ENCODE peak calls at places on chromosomes 3 and 15, in ten cellular contexts. I is A549; B is cardiac fibroblast; C is astrocyte; M is tibial nerve; P is HCT116; F is CD8-positive, alpha-beta T cell; X is sigmoid colon; T is hepatocyte; H is activated B cell treated with CpG ODN at 0.5 μM for 24 hours. J is an unnamed sample.

GRCh38 chr3:5304188-5304587 is 116.7 kb downstream of the EDEM1 start:
- DNase-seq in B (no peak), P (no peak), C (no peak), I (no peak), H (no peak), M (no peak), T (no peak), X (no peak), F (no peak), J (no peak)

GRCh38 chr3:120481056-120481455 is 30.3 kb upstream of the FSTL1 start:
- DNase-seq in X (no peak), I (no peak), T (no peak), F (no peak), P (no peak), M (no peak), C (no peak), H (no peak), B (no peak), J (no peak)

GRCh38 chr3:187291001-187291511 is 481 bp downstream of the MASP1 start:
- DNase-seq in X (no peak), T (peak; percentile 47), P (no peak), B (peak; percentile 20), F (no peak), M (no peak), H (no peak), C (peak; percentile 40), I (no peak), J (no peak)

GRCh38 chr15:31215490-31216209 is 111.0 kb upstream of the KLF13 start:
- DNase-seq in H (peak; percentile 86), M (peak; percentile 67), T (peak; percentile 86), I (peak; percentile 91), C (peak; percentile 12), B (peak; percentile 58), F (peak; percentile 81), X (peak; percentile 92), P (no peak), J (peak; percentile 93)

GRCh38 chr15:49225572-49226281 is 55.7 kb downstream of the GALK2 start:
- DNase-seq in B (peak; percentile 42), M (no peak), X (no peak), I (no peak), P (peak; percentile 15), T (peak; percentile 45), F (no peak), C (peak; percentile 20), H (no peak), J (no peak)

GRCh38 chr3:11195201-11195600 is 40.9 kb downstream of the HRH1 start:
- DNase-seq in C (no peak), P (no peak), B (no peak), X (no peak), I (no peak), T (peak; percentile 28), F (no peak), M (no peak), H (no peak), J (no peak)

GRCh38 chr15:83250766-83251165 is 33.7 kb downstream of the BNC1 start:
- DNase-seq in F (no peak), X (no peak), C (no peak), P (no peak), B (peak; percentile 52), H (no peak), I (no peak), T (no peak), M (no peak), J (no peak)

GRCh38 chr3:140023616-140024530 is 88.9 kb downstream of the CLSTN2 start:
- DNase-seq in T (no peak), P (no peak), H (no peak), F (no peak), I (no peak), M (no peak), C (no peak), X (peak; percentile 72), B (no peak), J (no peak)

GRCh38 chr15:44468713-44469385 is 41.4 kb downstream of the CTDSPL2 start:
- DNase-seq in H (no peak), X (no peak), F (no peak), P (peak; percentile 24), M (no peak), C (peak; percentile 64), B (peak; percentile 86), I (peak; percentile 15), T (no peak), J (no peak)

GRCh38 chr3:93961489-93961888 is 12.2 kb downstream of the PROS1 start:
- DNase-seq in H (no peak), F (no peak), X (no peak), C (no peak), B (no peak), I (no peak), P (no peak), M (no peak), T (no peak), J (no peak)

GRCh38 chr3:131819656-131820055 is 215.2 kb downstream of the CPNE4 start:
- DNase-seq in H (no peak), I (no peak), P (no peak), T (no peak), M (no peak), B (peak; percentile 2), X (no peak), C (no peak), F (no peak), J (no peak)

GRCh38 chr15:98804057-98804380 is 155.7 kb downstream of the IGF1R start:
- DNase-seq in F (no peak), B (peak; percentile 18), P (no peak), I (no peak), H (no peak), X (no peak), M (no peak), C (no peak), T (no peak), J (no peak)
- TF ChIP-seq CTCF in F (no peak), B (peak; percentile 26), P (no peak), I (no peak), H (no peak), X (no peak), M (no peak), C (no peak), T (peak; percentile 26), J (no peak)

GRCh38 chr3:56415672-56416071 is 52.6 kb downstream of the ERC2 start:
- DNase-seq in B (peak; percentile 11), M (no peak), I (no peak), P (no peak), T (no peak), X (no peak), C (peak; percentile 28), F (no peak), H (no peak), J (no peak)

GRCh38 chr3:56413911-56414310 is 54.4 kb downstream of the ERC2 start:
- DNase-seq in C (no peak), P (no peak), H (no peak), X (no peak), T (peak; percentile 45), F (no peak), I (no peak), B (no peak), M (no peak), J (no peak)

GRCh38 chr3:56408761-56409196 is 59.5 kb downstream of the ERC2 start:
- DNase-seq in X (no peak), C (no peak), B (no peak), H (no peak), T (no peak), I (no peak), P (no peak), M (no peak), F (no peak), J (no peak)

GRCh38 chr3:56411147-56411546 is 57.1 kb downstream of the ERC2 start:
- DNase-seq in T (no peak), I (no peak), P (no peak), M (no peak), B (no peak), C (no peak), F (no peak), H (no peak), X (no peak), J (no peak)

GRCh38 chr3:56410576-56410975 is 57.7 kb downstream of the ERC2 start:
- DNase-seq in P (no peak), T (no peak), X (no peak), B (no peak), H (no peak), F (no peak), M (no peak), I (no peak), C (no peak), J (no peak)
- TF ChIP-seq CTCF in P (peak; percentile 17), T (no peak), X (no peak), B (no peak), H (no peak), F (no peak), M (no peak), I (no peak), C (no peak), J (no peak)

GRCh38 chr3:97968376-97968775 is 3.9 kb downstream of the RIOX2 start:
- DNase-seq in P (no peak), B (no peak), I (no peak), M (no peak), C (no peak), T (no peak), H (no peak), X (no peak), F (no peak), J (no peak)

GRCh38 chr3:97970131-97970530 is 2.1 kb downstream of the RIOX2 start:
- DNase-seq in F (no peak), M (no peak), T (no peak), P (no peak), X (no peak), C (no peak), I (no peak), H (no peak), B (no peak), J (no peak)

GRCh38 chr3:97969541-97969940 is 2.7 kb downstream of the RIOX2 start:
- DNase-seq in B (no peak), P (no peak), T (no peak), I (no peak), H (no peak), X (no peak), M (no peak), F (no peak), C (no peak), J (no peak)

GRCh38 chr3:97970929-97971460 is 1.2 kb downstream of the RIOX2 start:
- DNase-seq in X (no peak), B (no peak), F (no peak), T (no peak), P (no peak), I (no peak), C (no peak), H (no peak), M (no peak), J (no peak)

DNA sequence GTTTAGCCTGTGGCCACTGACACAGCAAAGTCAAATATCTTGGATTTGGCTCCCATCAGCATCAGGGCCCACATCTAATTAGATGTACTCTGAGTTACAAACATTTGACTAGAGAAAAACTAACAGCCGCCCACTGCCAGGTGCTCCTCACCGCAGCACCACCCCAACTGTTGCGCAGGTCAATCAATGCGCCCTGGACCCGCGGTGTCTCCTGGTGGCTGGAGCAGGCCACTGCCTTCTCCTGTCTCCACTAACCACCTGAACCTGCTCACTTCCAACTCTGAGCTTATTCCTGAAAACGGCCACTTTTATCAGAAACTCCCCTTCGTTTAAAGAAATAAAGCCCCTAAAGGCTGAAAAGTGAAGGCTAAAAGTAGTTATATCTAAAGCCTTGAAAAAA is 4.3 kb downstream of the RIOX2 start:
- DNase-seq in F (no peak), M (no peak), P (no peak), C (no peak), X (no peak), I (no peak), H (no peak), T (no peak), B (no peak), J (no peak)
- TF ChIP-seq CTCF in F (no peak), M (no peak), P (peak; percentile 42), C (no peak), X (no peak), I (no peak), H (no peak), T (no peak), B (peak; percentile 8), J (no peak)

GRCh38 chr15:58241872-58242271 is 103.7 kb downstream of the AQP9 start:
- DNase-seq in H (no peak), P (no peak), I (no peak), X (no peak), M (no peak), F (no peak), C (no peak), T (no peak), B (no peak), J (no peak)
- TF ChIP-seq CTCF in H (no peak), P (no peak), I (no peak), X (no peak), M (no peak), F (no peak), C (no peak), T (no peak), B (no peak), J (no peak)